ENCODE peak calls at places on chromosomes 6 and 20, in ten cellular contexts. C is NCI-H1092 treated with DMSO at 0.1 percent for 48 hours; I is Right ventricle myocardium inferior; W is left ventricle myocardium inferior; N is T-cell; O is HFFc6; L is activated CD4-positive, alpha-beta T cell treated with anti-CD3 and anti-CD28 coated beads, Interleukin-2, amount 10 ng/mL, durations not matched to agents 7 days and 5 days; H is HTR-8/SVneo; Y is NAMALWA; E is stimulated activated CD4-positive, alpha-beta T cell treated with anti-CD3 and anti-CD28 coated beads, Interleukin-2, amount 100 ng/mL, for 4 hours. X is an unnamed sample.

GRCh38 chr6:167827588-167828324 is 1.0 kb downstream of the AFDN start:
- DNase-seq in N (no peak), I (peak), O (peak), W (peak), E (no peak), L (peak), H (peak), Y (peak), C (peak), X (peak)

GRCh38 chr20:51359401-51359800 is 183.1 kb downstream of the NFATC2 start:
- DNase-seq in W (no peak), C (no peak), O (no peak), E (no peak), L (no peak), I (no peak), Y (no peak), N (no peak), H (no peak), X (no peak)

GRCh38 chr20:50704971-50705370 is 13.6 kb upstream of the RIPOR3 start:
- DNase-seq in W (no peak), O (peak), Y (no peak), I (no peak), E (no peak), H (no peak), L (no peak), N (no peak), C (no peak), X (peak)

GRCh38 chr20:61589055-61589385 is 337.0 kb downstream of the CDH4 start:
- DNase-seq in Y (no peak), E (no peak), O (peak), I (no peak), W (no peak), H (peak), C (no peak), L (no peak), N (no peak), X (peak)

GRCh38 chr20:62136283-62137091 is 6.7 kb downstream of the PSMA7 start:
- DNase-seq in N (peak), W (peak), H (peak), I (peak), C (peak), O (no peak), L (peak), Y (peak), E (peak), X (peak)

GRCh38 chr6:18327621-18328548 is 59.3 kb upstream of the RNF144B start:
- DNase-seq in W (no peak), L (no peak), H (no peak), I (no peak), C (no peak), O (no peak), Y (peak), N (no peak), E (no peak), X (no peak)

GRCh38 chr6:75488026-75488425 is 5.6 kb downstream of the FILIP1 start:
- DNase-seq in H (no peak), W (no peak), N (no peak), C (no peak), O (no peak), I (no peak), L (no peak), E (no peak), Y (no peak), X (peak)

GRCh38 chr6:33719326-33719987 is 8.0 kb upstream of the UQCC2 start:
- DNase-seq in W (no peak), L (no peak), I (no peak), E (no peak), H (no peak), Y (no peak), O (no peak), N (no peak), C (peak), X (no peak)

GRCh38 chr6:26027491-26028211 is 59.6 kb upstream of the HFE start:
- DNase-seq in E (no peak), I (no peak), W (no peak), N (no peak), C (no peak), H (no peak), Y (peak), L (no peak), O (no peak), X (no peak)

GRCh38 chr20:2797136-2797983 is 3.1 kb downstream of the CPXM1 start:
- DNase-seq in E (no peak), H (no peak), W (no peak), N (no peak), C (no peak), L (no peak), I (no peak), Y (no peak), O (no peak), X (no peak)

GRCh38 chr6:78607188-78607587 is 260.2 kb upstream of the IRAK1BP1 start:
- DNase-seq in H (no peak), E (no peak), W (no peak), N (no peak), O (peak), I (no peak), C (no peak), Y (no peak), L (no peak), X (peak)

GRCh38 chr20:50053790-50054547 is 59.0 kb downstream of the UBE2V1 start:
- DNase-seq in N (no peak), E (no peak), C (no peak), I (no peak), H (no peak), Y (no peak), L (no peak), O (no peak), W (no peak), X (no peak)

GRCh38 chr6:148723484-148723883 is 23.3 kb upstream of the UST start:
- DNase-seq in E (no peak), W (no peak), Y (no peak), N (no peak), C (no peak), O (peak), L (no peak), I (no peak), H (no peak), X (peak)

GRCh38 chr6:35601331-35602132 is 87.2 kb downstream of the FKBP5 start:
- DNase-seq in Y (no peak), L (peak), O (peak), I (no peak), W (no peak), H (peak), N (peak), E (peak), C (no peak), X (peak)

GRCh38 chr6:38588631-38589366 is 50.9 kb downstream of the BTBD9 start:
- DNase-seq in O (peak), H (peak), L (no peak), I (no peak), E (no peak), N (no peak), W (no peak), Y (no peak), C (no peak), X (no peak)

GRCh38 chr6:142773324-142773723 is 171.7 kb downstream of the HIVEP2 start:
- DNase-seq in W (no peak), H (no peak), O (no peak), C (no peak), E (no peak), N (no peak), I (no peak), L (no peak), Y (no peak), X (no peak)

GRCh38 chr6:158830736-158831135 is 11.6 kb upstream of the EZR start:
- DNase-seq in W (no peak), L (no peak), O (no peak), C (no peak), N (no peak), H (no peak), Y (no peak), E (no peak), I (no peak), X (no peak)

GRCh38 chr6:52937908-52938307 is 28.4 kb upstream of the GSTA3 start:
- DNase-seq in Y (no peak), C (no peak), L (no peak), I (no peak), N (no peak), E (no peak), H (no peak), O (peak), W (no peak), X (no peak)

GRCh38 chr6:128801621-128802020 is 81.3 kb upstream of the LAMA2 start:
- DNase-seq in C (no peak), I (no peak), W (no peak), E (no peak), L (no peak), H (no peak), N (no peak), O (no peak), Y (no peak), X (no peak)

GRCh38 chr6:14121936-14122344 is 4.4 kb downstream of the CD83 start:
- DNase-seq in L (no peak), W (no peak), N (no peak), I (no peak), O (no peak), C (no peak), Y (peak), H (no peak), E (no peak), X (no peak)

GRCh38 chr6:13413466-13413862 is 73.9 kb downstream of the GFOD1 start:
- DNase-seq in N (no peak), E (no peak), H (no peak), I (no peak), L (no peak), W (no peak), Y (no peak), O (peak), C (no peak), X (peak)

GRCh38 chr6:29647927-29648642 is 8.8 kb upstream of the MOG start:
- DNase-seq in I (no peak), L (no peak), Y (peak), C (peak), W (no peak), O (peak), N (no peak), H (no peak), E (no peak), X (peak)

GRCh38 chr20:49386848-49387605 is 95.4 kb downstream of the KCNB1 start:
- DNase-seq in I (no peak), O (no peak), W (no peak), L (no peak), N (no peak), Y (no peak), C (peak), E (no peak), H (no peak), X (no peak)

GRCh38 chr20:44017905-44018683 is 103.4 kb downstream of the TOX2 start:
- DNase-seq in W (no peak), O (peak), I (no peak), E (no peak), N (no peak), H (peak), Y (no peak), L (no peak), C (peak), X (peak)

GRCh38 chr6:137417411-137417810 is 76.8 kb downstream of the OLIG3 start:
- DNase-seq in O (no peak), L (no peak), Y (no peak), E (no peak), W (no peak), N (no peak), I (no peak), C (no peak), H (no peak), X (peak)

GRCh38 chr20:25706793-25707192 is 10.1 kb upstream of the ZNF337 start:
- DNase-seq in O (no peak), I (peak), H (no peak), W (no peak), Y (no peak), C (no peak), E (peak), L (peak), N (peak), X (no peak)

GRCh38 chr6:108174371-108175175 is 8.8 kb downstream of the NR2E1 start:
- DNase-seq in L (peak), W (no peak), C (no peak), E (no peak), H (no peak), N (peak), Y (no peak), I (no peak), O (no peak), X (peak)

GRCh38 chr20:23350855-23351838 is 556 bp downstream of the NXT1 start:
- DNase-seq in I (peak), C (peak), L (peak), H (peak), O (peak), W (peak), Y (peak), N (peak), E (peak), X (peak)

GRCh38 chr20:6566821-6567220 is 200.7 kb upstream of the BMP2 start:
- DNase-seq in H (no peak), W (no peak), Y (no peak), O (no peak), N (no peak), I (no peak), E (no peak), C (no peak), L (no peak), X (peak)

GRCh38 chr20:8583209-8584106 is 451.4 kb downstream of the PLCB1 start:
- DNase-seq in I (no peak), O (no peak), Y (no peak), W (no peak), E (no peak), N (no peak), C (no peak), H (no peak), L (no peak), X (no peak)

GRCh38 chr6:155795173-155795796 is 339.6 kb upstream of the NOX3 start:
- DNase-seq in I (no peak), O (no peak), H (peak), N (no peak), C (no peak), Y (no peak), E (no peak), L (no peak), W (no peak), X (peak)